ENCODE peak calls at places on chromosomes 16 and 17, in five cellular contexts. A is stimulated activated CD4-positive, alpha-beta T cell treated with anti-CD3 and anti-CD28 coated beads, Interleukin-1b, Interleukin-23, amount 100 ng/mL, for 1 hour; B is hippocampal formation; I is germinal center; S is hypothalamus. G is an unnamed sample.

GRCh38 chr17:58079300-58080033 is 3.8 kb upstream of the DYNLL2 start:
- DNase-seq in A (no peak), B (no peak), I (no peak), S (no peak), G (no peak)

GRCh38 chr16:13453938-13454553 is 465.9 kb upstream of the ERCC4 start:
- DNase-seq in A (no peak), B (peak; percentile 8), I (no peak), S (no peak), G (no peak)

GRCh38 chr16:1876468-1876867 is 4.5 kb upstream of the MEIOB start:
- DNase-seq in A (no peak), B (no peak), I (no peak), S (no peak), G (no peak)

GRCh38 chr17:81230043-81230820 is 7.5 kb upstream of the CEP131 start:
- DNase-seq in A (no peak), B (no peak), I (no peak), S (no peak), G (no peak)

GRCh38 chr16:79997257-79997656 is 396.7 kb upstream of the MAF start:
- DNase-seq in A (no peak), B (no peak), I (peak; percentile 27), S (no peak), G (no peak)

GRCh38 chr17:82300707-82301270 is 16.6 kb downstream of the CD7 start:
- DNase-seq in A (no peak), B (no peak), I (peak; percentile 73), S (no peak), G (peak; percentile 77)

GRCh38 chr17:61208301-61209098 is 191.1 kb upstream of the TBX2 start:
- DNase-seq in A (no peak), B (no peak), I (no peak), S (no peak), G (no peak)

GRCh38 chr17:68600881-68601564 is at the start of gene FAM20A:
- DNase-seq in A (no peak), B (no peak), I (peak; percentile 6), S (no peak), G (peak; percentile 53)

GRCh38 chr17:78132086-78132676 is 1.6 kb downstream of the TMC8 start:
- DNase-seq in A (no peak), B (no peak), I (peak; percentile 85), S (no peak), G (no peak)

GRCh38 chr16:89242795-89243200 is 25.3 kb downstream of the ZNF778 start:
- DNase-seq in A (no peak), B (no peak), I (no peak), S (no peak), G (no peak)

GRCh38 chr16:9966569-9967157 is 215.6 kb downstream of the GRIN2A start:
- DNase-seq in A (no peak), B (no peak), I (no peak), S (no peak), G (no peak)

GRCh38 chr17:83055911-83056582 is 23.4 kb upstream of the METRNL start:
- DNase-seq in A (no peak), B (no peak), I (no peak), S (no peak), G (no peak)

GRCh38 chr17:61561354-61561753 is 29.7 kb downstream of the NACA2 start:
- DNase-seq in A (no peak), B (no peak), I (no peak), S (no peak), G (no peak)

GRCh38 chr16:20320178-20320577 is 7.1 kb downstream of the GP2 start:
- DNase-seq in A (no peak), B (no peak), I (no peak), S (no peak), G (no peak)

GRCh38 chr17:47975189-47975814 is 4.4 kb downstream of the CDK5RAP3 start:
- DNase-seq in A (no peak), B (no peak), I (no peak), S (no peak), G (no peak)

GRCh38 chr16:17194190-17194780 is 276.5 kb downstream of the XYLT1 start:
- DNase-seq in A (peak; percentile 45), B (no peak), I (peak; percentile 42), S (peak; percentile 4), G (no peak)

GRCh38 chr16:85557976-85558589 is 55.0 kb upstream of the GSE1 start:
- DNase-seq in A (no peak), B (no peak), I (no peak), S (no peak), G (no peak)

GRCh38 chr16:74099530-74099929 is 197.1 kb upstream of the PSMD7 start:
- DNase-seq in A (no peak), B (no peak), I (no peak), S (no peak), G (no peak)

GRCh38 chr17:28370035-28370743 is at the start of gene VTN:
- DNase-seq in A (no peak), B (no peak), I (no peak), S (no peak), G (no peak)

GRCh38 chr16:84842516-84843148 is 22.8 kb downstream of the CRISPLD2 start:
- DNase-seq in A (no peak), B (no peak), I (no peak), S (no peak), G (no peak)

GRCh38 chr16:71722801-71723536 is 1.5 kb downstream of the PHLPP2 start:
- DNase-seq in A (peak; percentile 21), B (no peak), I (peak; percentile 70), S (peak; percentile 28), G (peak; percentile 86)

GRCh38 chr16:89300311-89300975 is 82.9 kb downstream of the ZNF778 start:
- DNase-seq in A (no peak), B (no peak), I (no peak), S (no peak), G (no peak)

GRCh38 chr16:75127713-75128415 is 11.3 kb upstream of the LDHD start:
- DNase-seq in A (no peak), B (no peak), I (no peak), S (no peak), G (no peak)

GRCh38 chr17:34442387-34443111 is 79.5 kb upstream of the CCL1 start:
- DNase-seq in A (no peak), B (no peak), I (no peak), S (no peak), G (no peak)

G was measured in mesothelial cell of epicardium.